ENCODE peak calls at places on chromosomes 11 and 22, in six cellular contexts. K is ascending aorta, A is small intestine, X is mesenchymal stem cell, V is heart right ventricle, M is stomach. I is an unnamed sample. For H3K4me1, the result is how much of the 10 kb centered on the place peaks cover.

GRCh38 chr22:49594078-49594477 is 233.6 kb downstream of the BRD1 start:
- DNase-seq in M (no peak), A (no peak), K (no peak), V (no peak), X (no peak), I (no peak)

GRCh38 chr11:110430267-110431211 is 791 bp downstream of the FDX1 start:
- DNase-seq in V (peak), M (peak), K (no peak), A (peak), X (peak), I (peak)

GRCh38 chr11:68379216-68379615 is 66.8 kb downstream of the LRP5 start:
- DNase-seq in V (no peak), X (peak), K (no peak), A (no peak), M (no peak), I (no peak)

GRCh38 chr11:133955091-133955846 is 1.5 kb downstream of the IGSF9B start:
- DNase-seq in M (no peak), K (no peak), V (peak), A (no peak), X (no peak), I (no peak)

GRCh38 chr11:72569966-72570892 is 104.0 kb downstream of the PDE2A start:
- DNase-seq in X (peak), V (no peak), A (no peak), K (no peak), M (peak), I (peak)

GRCh38 chr22:31272522-31273446 is 19.5 kb downstream of the PIK3IP1 start:
- DNase-seq in A (peak), X (peak), K (no peak), M (peak), V (no peak), I (no peak)

GRCh38 chr11:43943931-43944751 is 1.7 kb downstream of the C11orf96 start:
- DNase-seq in X (no peak), K (no peak), V (peak), M (no peak), A (no peak), I (no peak)

GRCh38 chr11:20719821-20720220 is 50.4 kb downstream of the NELL1 start:
- DNase-seq in X (no peak), K (no peak), A (no peak), M (no peak), V (no peak), I (no peak)

GRCh38 chr22:35538801-35539321 is 1.8 kb upstream of the RASD2 start:
- DNase-seq in V (no peak), M (no peak), X (peak), K (no peak), A (peak), I (peak)

GRCh38 chr11:132650969-132651720 is 881.2 kb downstream of the OPCML start:
- DNase-seq in V (no peak), X (peak), K (no peak), M (no peak), A (no peak), I (no peak)

GRCh38 chr11:114172871-114173444 is 113.4 kb downstream of the ZBTB16 start:
- DNase-seq in M (no peak), K (no peak), V (peak), A (no peak), X (no peak), I (no peak)

GRCh38 chr11:114170226-114170625 is 110.7 kb downstream of the ZBTB16 start:
- DNase-seq in A (no peak), X (no peak), V (no peak), K (no peak), M (no peak), I (no peak)

GRCh38 chr11:114172055-114172861 is 112.7 kb downstream of the ZBTB16 start:
- DNase-seq in M (no peak), K (no peak), V (no peak), A (no peak), X (no peak), I (peak)

GRCh38 chr11:114169321-114169749 is 109.8 kb downstream of the ZBTB16 start:
- DNase-seq in V (no peak), M (no peak), A (no peak), K (no peak), X (peak), I (no peak)

DNA sequence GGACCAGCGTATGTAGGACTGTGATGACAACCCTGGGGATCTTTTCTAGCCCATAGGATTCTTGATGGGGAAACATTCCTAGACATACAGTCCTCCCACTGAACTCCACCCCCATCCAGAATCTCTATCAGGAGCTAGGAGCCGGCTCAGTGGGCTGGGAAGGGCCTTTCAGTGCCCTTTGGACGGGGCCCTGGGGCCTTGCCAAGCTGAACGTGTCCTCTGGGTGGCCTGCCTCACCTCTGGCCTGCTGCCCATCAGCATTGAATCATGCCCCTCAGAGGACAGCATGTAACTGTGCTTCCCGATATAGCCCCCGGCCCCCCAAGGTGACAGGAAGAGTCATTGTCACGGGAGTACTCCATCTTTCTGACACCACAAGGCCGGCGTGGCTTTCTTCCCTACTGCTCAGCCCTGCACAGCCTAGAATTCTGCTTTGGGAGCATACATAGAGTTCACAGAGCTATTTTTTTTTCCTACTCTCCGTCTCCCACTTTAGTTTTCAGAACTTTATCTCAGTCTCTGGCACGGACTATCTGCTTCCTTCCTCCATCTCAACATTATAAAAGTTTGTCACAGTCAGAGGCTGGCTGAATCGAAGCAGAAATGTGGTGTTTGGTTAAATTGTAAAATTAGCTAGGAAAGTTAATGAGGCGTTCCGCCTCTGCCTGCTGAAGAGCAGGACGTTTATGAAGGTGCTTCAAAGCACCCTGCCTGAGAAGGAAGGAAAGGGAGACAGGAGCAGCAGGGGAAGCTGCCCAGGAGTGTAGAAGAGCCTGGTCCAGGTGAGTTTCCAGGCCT is 111.9 kb downstream of the ZBTB16 start:
- DNase-seq in K (peak), A (peak), M (peak), V (peak), X (peak), I (peak)
- H3K27ac ChIP-seq in K (peak), A (peak), M (peak), V (peak), X (no peak), I (peak)

DNA sequence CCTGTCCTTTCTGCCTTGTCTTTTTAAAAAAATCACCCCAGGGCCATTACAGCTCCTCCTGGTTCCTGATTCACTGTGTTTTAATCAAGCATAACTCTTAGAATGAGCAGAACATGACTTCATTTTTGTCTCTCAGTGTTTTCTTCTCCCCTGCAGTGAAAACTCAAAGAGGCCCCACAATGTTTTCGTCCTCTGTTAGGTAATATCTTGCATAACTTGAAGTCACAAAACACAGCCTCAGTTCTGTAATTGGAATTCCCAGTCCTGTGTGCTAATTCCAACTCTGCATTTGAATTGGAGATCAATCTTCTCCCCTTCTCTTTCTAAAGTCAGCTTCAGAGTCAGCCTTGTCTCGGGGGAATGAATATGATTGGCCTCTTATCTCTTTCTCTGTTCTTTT is 186.5 kb upstream of the NAV2 start:
- DNase-seq in X (peak), M (no peak), V (no peak), A (no peak), K (no peak), I (no peak)
- H3K4me1 ChIP-seq in X (under half), M (under half), V (under half), A (under half), K (under half), I (under half)

GRCh38 chr11:12064954-12065280 is 45.5 kb upstream of the MICAL2 start:
- DNase-seq in K (no peak), X (no peak), V (no peak), A (no peak), M (no peak), I (no peak)

GRCh38 chr11:12064136-12064953 is 46.0 kb upstream of the MICAL2 start:
- DNase-seq in K (no peak), A (no peak), V (no peak), X (no peak), M (no peak), I (no peak)

GRCh38 chr11:12066799-12067508 is 43.4 kb upstream of the MICAL2 start:
- DNase-seq in X (peak), K (no peak), M (no peak), A (peak), V (no peak), I (no peak)

GRCh38 chr11:12069053-12069676 is 41.2 kb upstream of the MICAL2 start:
- DNase-seq in M (no peak), A (peak), X (no peak), K (no peak), V (no peak), I (no peak)

DNA sequence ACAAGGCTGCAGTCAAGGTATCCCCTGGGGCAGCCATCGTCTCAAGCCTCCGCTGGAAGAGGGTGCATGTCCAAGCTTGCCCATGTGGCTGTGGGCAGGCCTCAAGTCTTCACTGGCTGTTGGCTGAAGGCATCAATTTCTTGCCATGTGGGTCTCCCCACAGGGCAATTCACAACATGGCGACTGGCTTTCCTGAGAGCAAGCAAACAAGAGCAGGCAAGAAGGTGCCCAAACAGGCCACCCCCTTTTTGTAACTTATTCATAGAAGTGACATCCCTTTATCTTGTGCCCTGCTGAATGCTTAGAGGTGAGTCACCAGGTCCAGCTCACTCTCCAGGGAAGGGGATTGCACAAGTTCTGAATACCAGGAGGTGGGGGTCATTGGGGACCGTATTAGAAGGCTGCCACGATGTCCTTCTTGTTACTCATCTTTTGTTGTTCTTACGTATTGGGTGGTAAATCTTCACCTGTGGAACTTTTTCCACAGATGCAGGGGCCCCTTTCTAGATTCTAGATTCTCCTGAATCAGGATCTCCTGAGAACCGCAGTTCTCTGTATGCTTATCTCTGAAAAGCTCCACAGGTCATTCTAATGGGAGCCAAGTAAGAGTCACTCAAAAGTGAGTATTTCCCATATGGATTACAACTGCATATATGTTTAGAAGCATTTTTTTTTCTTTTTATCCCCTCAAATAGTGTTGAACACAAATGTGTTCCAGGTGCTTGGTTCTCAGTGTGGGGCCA is 44.2 kb upstream of the MICAL2 start:
- DNase-seq in X (peak), A (peak), K (no peak), M (no peak), V (no peak), I (no peak)
- H3K4me3 ChIP-seq in X (no peak), A (no peak), K (no peak), M (no peak), V (no peak), I (no peak)

GRCh38 chr11:269146-269890 is 8.9 kb upstream of the NLRP6 start:
- DNase-seq in V (no peak), X (no peak), K (no peak), A (peak), M (no peak), I (no peak)

GRCh38 chr11:271316-271715 is 6.9 kb upstream of the NLRP6 start:
- DNase-seq in M (no peak), A (peak), K (no peak), X (no peak), V (no peak), I (no peak)

GRCh38 chr11:266676-267439 is 11.3 kb upstream of the NLRP6 start:
- DNase-seq in V (no peak), X (no peak), K (no peak), M (no peak), A (peak), I (peak)

GRCh38 chr11:270451-271208 is 7.6 kb upstream of the NLRP6 start:
- DNase-seq in X (no peak), K (no peak), M (no peak), V (no peak), A (peak), I (no peak)

DNA sequence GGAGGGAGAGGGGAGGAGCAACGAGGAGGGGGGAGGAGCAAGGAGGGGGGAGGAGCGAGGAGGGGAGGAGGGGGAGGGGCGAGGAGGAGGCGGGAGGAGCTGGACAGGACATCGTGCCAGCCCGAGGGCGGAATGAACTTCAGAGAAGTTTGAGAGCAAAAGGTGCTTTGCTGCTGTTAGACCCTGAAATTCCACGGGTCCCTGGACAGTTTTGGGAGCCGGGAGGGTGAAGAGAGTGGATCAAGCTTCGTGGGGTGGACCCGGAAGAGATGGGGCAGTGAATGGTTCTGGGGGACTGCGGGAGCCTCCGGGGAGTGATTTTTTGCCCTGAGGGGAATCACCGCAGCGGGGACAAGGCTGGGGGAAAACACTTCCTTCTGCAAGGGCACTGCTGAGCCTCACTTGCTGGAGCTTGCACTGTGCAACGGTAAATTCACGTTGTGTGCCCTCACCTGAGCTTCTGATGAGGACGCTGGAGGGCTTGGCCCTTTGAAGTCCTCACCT is 10.7 kb upstream of the NLRP6 start:
- DNase-seq in V (no peak), A (peak), M (peak), K (no peak), X (no peak), I (peak)
- H3K27ac ChIP-seq in V (no peak), A (peak), M (peak), K (peak), X (no peak), I (peak)

GRCh38 chr22:38841635-38842034 is 2.2 kb downstream of the NPTXR start:
- DNase-seq in V (no peak), A (no peak), X (no peak), M (no peak), K (no peak), I (no peak)

GRCh38 chr22:38843201-38843715 is 570 bp downstream of the NPTXR start:
- DNase-seq in K (no peak), V (peak), A (peak), M (peak), X (peak), I (no peak)

GRCh38 chr22:38841211-38841610 is 2.6 kb downstream of the NPTXR start:
- DNase-seq in X (no peak), V (no peak), M (peak), K (no peak), A (no peak), I (no peak)

GRCh38 chr22:38843716-38844660 is at the start of gene NPTXR:
- DNase-seq in A (peak), M (peak), V (peak), K (no peak), X (peak), I (peak)

GRCh38 chr22:38842512-38843200 is 1.2 kb downstream of the NPTXR start:
- DNase-seq in X (no peak), V (no peak), M (no peak), K (no peak), A (no peak), I (no peak)
- H3K4me1 ChIP-seq in X (under half), V (under half), M (under half), K (under half), A (under half), I (under half)

GRCh38 chr22:28771195-28771791 is 1.2 kb upstream of the CCDC117 start:
- DNase-seq in V (no peak), A (no peak), X (no peak), M (peak), K (no peak), I (peak)
- H3K4me3 ChIP-seq in V (no peak), A (no peak), X (no peak), M (no peak), K (no peak), I (no peak)

I was measured in right lobe of liver.